ENCODE peak calls at places on chromosomes 16 and 17, in nine cellular contexts. E, H, V, U, K, F, M, A and I are unnamed samples.

GRCh38 chr17:42655528-42655927 is 3.6 kb upstream of the TUBG2 start:
- DNase-seq in E (no peak), H (no peak), V (no peak), U (no peak), K (no peak), F (no peak), M (no peak), A (no peak), I (no peak)

GRCh38 chr17:7632492-7632894 is 2.6 kb downstream of the SHBG start:
- DNase-seq in E (no peak), H (no peak), V (peak; percentile 48), U (peak; percentile 71), K (no peak), F (no peak), M (no peak), A (peak; percentile 86), I (peak; percentile 58)

GRCh38 chr17:63837480-63837879 is 5.0 kb downstream of the SMARCD2 start:
- DNase-seq in E (no peak), H (no peak), V (no peak), U (no peak), K (no peak), F (no peak), M (no peak), A (no peak), I (no peak)

GRCh38 chr16:49740190-49740589 is 115.7 kb downstream of the ZNF423 start:
- DNase-seq in E (no peak), H (no peak), V (no peak), U (no peak), K (no peak), F (no peak), M (no peak), A (no peak), I (no peak)

GRCh38 chr17:10126554-10127493 is 71.6 kb downstream of the GAS7 start:
- DNase-seq in E (no peak), H (no peak), V (no peak), U (no peak), K (no peak), F (no peak), M (peak; percentile 35), A (peak; percentile 23), I (no peak)

GRCh38 chr16:66324785-66325184 is 41.7 kb upstream of the CDH5 start:
- DNase-seq in E (no peak), H (no peak), V (no peak), U (peak; percentile 48), K (no peak), F (no peak), M (no peak), A (peak; percentile 72), I (peak; percentile 49)

GRCh38 chr17:79814966-79815835 is 18.3 kb upstream of the CBX8 start:
- DNase-seq in E (peak; percentile 82), H (no peak), V (peak; percentile 83), U (no peak), K (peak; percentile 92), F (no peak), M (peak; percentile 57), A (peak; percentile 60), I (peak; percentile 70)

GRCh38 chr16:88069397-88070168 is 118.3 kb downstream of the BANP start:
- DNase-seq in E (no peak), H (no peak), V (peak; percentile 30), U (no peak), K (no peak), F (no peak), M (no peak), A (no peak), I (no peak)

GRCh38 chr17:49390548-49391324 is 23.9 kb downstream of the PHB1 start:
- DNase-seq in E (peak; percentile 28), H (no peak), V (peak; percentile 57), U (no peak), K (no peak), F (no peak), M (no peak), A (no peak), I (no peak)

GRCh38 chr17:806346-807145 is 24.4 kb downstream of the MRM3 start:
- DNase-seq in E (no peak), H (no peak), V (no peak), U (no peak), K (peak; percentile 57), F (no peak), M (no peak), A (no peak), I (no peak)

GRCh38 chr17:49230636-49231562 is at the start of gene PHOSPHO1:
- DNase-seq in E (peak; percentile 84), H (peak; percentile 83), V (peak; percentile 91), U (peak; percentile 81), K (peak; percentile 76), F (no peak), M (peak; percentile 82), A (peak; percentile 93), I (peak; percentile 87)

GRCh38 chr17:75088902-75089417 is 1.2 kb downstream of the SLC16A5 start:
- DNase-seq in E (no peak), H (no peak), V (no peak), U (peak; percentile 79), K (no peak), F (no peak), M (no peak), A (peak; percentile 37), I (peak; percentile 65)

GRCh38 chr16:58249780-58250478 is 44.9 kb downstream of the PRSS54 start:
- DNase-seq in E (peak; percentile 74), H (peak; percentile 81), V (peak; percentile 85), U (peak; percentile 79), K (peak; percentile 94), F (peak; percentile 14), M (peak; percentile 82), A (peak; percentile 92), I (peak; percentile 85)
- H3K27ac ChIP-seq in E (peak overlapping the region; percentile 23), H (no peak overlapping the region), V (peak overlapping the region; percentile 1), U (peak overlapping the region; percentile 58), K (no peak overlapping the region), F (no peak overlapping the region), M (peak overlapping the region; percentile 65), A (peak overlapping the region; percentile 97), I (peak overlapping the region; percentile 39)

DNA sequence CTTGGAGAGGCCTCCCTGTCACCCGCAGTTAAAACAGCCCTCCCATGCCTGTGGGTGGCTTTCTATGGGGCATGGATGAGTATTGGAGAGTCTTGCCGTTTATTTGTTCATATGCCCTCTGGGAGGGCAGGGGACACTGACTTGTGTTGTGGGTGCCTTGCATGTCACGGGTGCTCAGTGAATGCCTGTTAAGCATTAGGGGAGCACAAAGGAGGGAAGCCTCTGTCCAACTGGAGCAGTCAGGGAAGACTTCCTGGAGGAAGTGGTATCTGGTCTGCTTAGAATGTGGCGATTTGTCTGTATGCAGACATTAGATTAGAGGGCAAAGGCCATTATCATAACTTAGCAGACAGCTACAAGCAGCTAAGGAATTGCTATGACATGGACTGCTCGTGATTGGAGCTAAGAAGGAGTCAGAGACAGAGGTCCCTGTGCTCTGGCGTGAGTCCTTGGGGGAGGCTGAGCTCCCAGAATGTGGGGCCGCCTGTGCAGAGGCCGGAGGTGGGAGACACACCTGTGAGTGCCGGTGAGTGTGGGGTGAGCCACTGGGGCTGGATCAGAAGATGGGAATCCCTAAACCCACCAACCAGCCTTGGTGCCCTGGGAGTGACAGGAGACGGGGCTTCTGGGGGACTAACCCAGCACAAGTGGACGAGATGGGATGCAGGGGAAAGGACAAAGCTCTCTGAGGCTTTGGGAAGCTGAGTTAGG is 286.1 kb downstream of the SEC14L1 start:
- DNase-seq in E (no peak), H (no peak), V (no peak), U (no peak), K (no peak), F (no peak), M (peak; percentile 14), A (no peak), I (no peak)
- H3K27ac ChIP-seq in E (peak overlapping the region; percentile 80), H (peak overlapping the region; percentile 39), V (peak overlapping the region; percentile 6), U (peak overlapping the region; percentile 75), K (no peak overlapping the region), F (peak overlapping the region; percentile 74), M (peak overlapping the region; percentile 83), A (no peak overlapping the region), I (peak overlapping the region; percentile 87)

DNA sequence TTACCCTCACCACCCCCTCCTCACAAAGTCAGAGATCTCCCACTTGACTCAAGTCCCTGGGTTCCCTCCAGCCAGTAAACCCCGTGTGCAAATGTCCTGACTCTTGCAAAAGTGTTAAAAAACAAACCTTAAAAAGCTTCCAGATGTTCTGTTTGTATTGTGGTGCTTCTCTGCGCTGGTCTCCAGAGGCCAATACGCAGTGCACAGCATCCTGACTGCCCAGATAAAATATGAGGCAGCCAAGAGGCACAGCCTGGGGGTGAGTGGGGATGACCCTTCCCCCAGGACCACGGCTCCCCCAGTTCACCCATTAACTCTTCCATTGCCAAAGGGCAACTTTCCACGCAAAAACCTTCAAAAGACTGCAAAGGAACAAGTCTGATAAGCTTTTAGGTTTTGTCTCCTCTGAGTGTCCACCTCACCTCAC is 291.8 kb downstream of the SOX9 start:
- DNase-seq in E (no peak), H (no peak), V (no peak), U (no peak), K (no peak), F (no peak), M (no peak), A (no peak), I (no peak)
- H3K27ac ChIP-seq in E (no peak overlapping the region), H (no peak overlapping the region), V (no peak overlapping the region), U (no peak overlapping the region), K (no peak overlapping the region), F (no peak overlapping the region), M (no peak overlapping the region), A (no peak overlapping the region), I (no peak overlapping the region)

DNA sequence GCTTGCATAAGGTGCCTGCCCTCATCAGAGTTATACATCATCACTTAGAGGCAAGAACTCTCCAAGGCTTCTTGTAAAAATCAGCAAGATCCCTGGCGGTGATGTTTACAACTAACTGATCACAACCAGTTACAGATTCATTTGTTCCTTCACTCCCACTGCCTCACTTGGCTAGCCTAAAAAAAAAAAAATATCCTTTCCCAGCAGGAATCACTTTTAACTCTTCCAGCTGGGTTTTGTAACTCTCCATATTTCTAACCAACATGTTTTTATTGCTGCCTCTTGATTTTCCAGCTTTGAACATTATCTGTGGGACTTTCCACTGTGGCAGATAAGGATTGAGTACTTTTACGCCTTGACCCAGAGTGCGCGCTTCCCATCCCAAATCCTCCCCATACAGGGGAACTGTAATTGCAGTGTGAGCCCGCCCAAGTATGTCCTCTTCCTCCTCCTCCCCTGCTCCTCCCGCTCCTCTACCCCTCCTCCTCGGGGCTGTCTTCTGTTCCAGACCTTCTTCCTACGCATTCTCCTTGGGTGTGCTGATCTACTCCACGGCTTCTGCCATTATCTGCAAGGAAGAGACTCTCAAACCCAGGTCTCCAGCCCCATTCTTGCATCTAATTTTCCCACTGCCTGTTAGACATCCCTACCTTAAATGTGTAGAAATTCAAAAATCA is 43.4 kb downstream of the CYB5D2 start:
- DNase-seq in E (peak; percentile 43), H (no peak), V (no peak), U (no peak), K (no peak), F (no peak), M (no peak), A (no peak), I (no peak)
- H3K27ac ChIP-seq in E (peak overlapping the region; percentile 64), H (no peak overlapping the region), V (no peak overlapping the region), U (no peak overlapping the region), K (no peak overlapping the region), F (no peak overlapping the region), M (no peak overlapping the region), A (peak overlapping the region; percentile 86), I (no peak overlapping the region)